ENCODE peak calls at places on chromosomes 11 and 22, in seven cellular contexts. Y is stimulated activated CD4-positive, alpha-beta T cell treated with anti-CD3 and anti-CD28 coated beads, Interleukin-15, amount 100 ng/mL, for 24 hours; U is T-cell; N is Karpas-422; M is activated CD4-positive, alpha-beta T cell treated with anti-CD3 and anti-CD28 coated beads, Interleukin-2, amount 10 ng/mL, durations not matched to agents 24 days and 14 days; P is amniotic stem cell; J is type B pancreatic cell. G is an unnamed sample.

GRCh38 chr22:28935713-28936112 is 52.3 kb downstream of the ZNRF3 start:
- DNase-seq in J (no peak), N (peak), M (no peak), Y (no peak), P (no peak), U (no peak), G (no peak)

GRCh38 chr22:37117092-37117491 is 7.6 kb upstream of the TMPRSS6 start:
- DNase-seq in M (no peak), J (no peak), U (no peak), Y (no peak), P (no peak), N (no peak), G (no peak)

GRCh38 chr22:49887074-49887471 is 31.2 kb downstream of the ALG12 start:
- DNase-seq in N (no peak), M (no peak), Y (no peak), U (no peak), J (no peak), P (no peak), G (no peak)

GRCh38 chr11:35272391-35272821 is 133.4 kb downstream of the CD44 start:
- DNase-seq in Y (peak), P (no peak), U (peak), M (peak), N (no peak), J (no peak), G (peak)

GRCh38 chr11:46475041-46475925 is 83.7 kb upstream of the CHRM4 start:
- DNase-seq in U (no peak), N (no peak), P (no peak), M (no peak), J (no peak), Y (no peak), G (no peak)

GRCh38 chr11:34655335-34656008 is 34.6 kb downstream of the EHF start:
- DNase-seq in P (no peak), Y (no peak), N (no peak), M (no peak), J (no peak), U (no peak), G (no peak)

GRCh38 chr11:68774188-68774585 is 22.9 kb upstream of the TESMIN start:
- DNase-seq in Y (no peak), N (no peak), U (no peak), P (no peak), J (no peak), M (no peak), G (no peak)

GRCh38 chr11:8587915-8588314 is 6.1 kb downstream of the STK33 start:
- DNase-seq in P (no peak), M (no peak), U (no peak), Y (no peak), J (no peak), N (no peak), G (no peak)

GRCh38 chr22:23376256-23376655 is 195.9 kb downstream of the BCR start:
- DNase-seq in U (no peak), M (peak), N (peak), P (no peak), Y (peak), J (no peak), G (no peak)

GRCh38 chr11:65590240-65590738 is 5.3 kb downstream of the KCNK7 start:
- DNase-seq in U (no peak), J (no peak), Y (no peak), P (no peak), M (no peak), N (no peak), G (no peak)

GRCh38 chr22:42519544-42520237 is at the start of gene RRP7A:
- DNase-seq in U (peak), M (peak), N (peak), P (peak), J (peak), Y (peak), G (peak)

GRCh38 chr11:79069504-79069903 is 371.3 kb downstream of the TENM4 start:
- DNase-seq in M (no peak), N (no peak), P (no peak), U (no peak), Y (no peak), J (no peak), G (no peak)

GRCh38 chr11:19910931-19911330 is 198.3 kb downstream of the NAV2 start:
- DNase-seq in Y (no peak), P (no peak), J (no peak), M (no peak), N (no peak), U (no peak), G (no peak)

GRCh38 chr11:128501576-128502549 is 85.5 kb downstream of the ETS1 start:
- DNase-seq in M (peak), U (no peak), J (no peak), Y (no peak), P (no peak), N (no peak), G (no peak)

GRCh38 chr11:36214976-36215687 is 74.1 kb downstream of the COMMD9 start:
- DNase-seq in J (no peak), U (no peak), P (no peak), Y (no peak), M (no peak), N (no peak), G (no peak)

GRCh38 chr11:76302707-76303395 is 78.1 kb downstream of the THAP12 start:
- DNase-seq in N (no peak), Y (no peak), P (no peak), M (no peak), J (no peak), U (no peak), G (no peak)

GRCh38 chr11:112455791-112456190 is 195.1 kb upstream of the PLET1 start:
- DNase-seq in Y (no peak), U (no peak), P (no peak), M (no peak), N (no peak), J (no peak), G (no peak)

GRCh38 chr11:129260750-129261149 is 68.6 kb upstream of the ARHGAP32 start:
- DNase-seq in N (no peak), J (no peak), U (no peak), Y (no peak), P (no peak), M (no peak), G (no peak)

GRCh38 chr11:17574799-17575144 is 27.7 kb downstream of the OTOG start:
- DNase-seq in P (no peak), N (no peak), M (no peak), U (no peak), J (peak), Y (no peak), G (no peak)

GRCh38 chr11:86586307-86586706 is 86.1 kb downstream of the ME3 start:
- DNase-seq in N (no peak), J (no peak), M (no peak), U (no peak), Y (no peak), P (no peak), G (no peak)

GRCh38 chr11:18010977-18011586 is 1.8 kb downstream of the SERGEF start:
- DNase-seq in N (no peak), U (peak), J (no peak), P (no peak), M (no peak), Y (no peak), G (no peak)

GRCh38 chr22:25361899-25362214 is 142.4 kb downstream of the CRYBB2 start:
- DNase-seq in M (no peak), N (no peak), J (no peak), Y (no peak), U (no peak), P (no peak), G (no peak)

GRCh38 chr22:19393704-19394103 is 37.8 kb downstream of the HIRA start:
- DNase-seq in Y (no peak), U (no peak), J (no peak), P (no peak), N (no peak), M (no peak), G (no peak)

GRCh38 chr22:39525658-39525975 is 5.3 kb downstream of the ATF4 start:
- DNase-seq in U (no peak), N (no peak), Y (no peak), M (no peak), P (no peak), J (no peak), G (no peak)

GRCh38 chr11:288328-289144 is at the start of gene PGGHG:
- DNase-seq in N (peak), J (peak), Y (peak), P (peak), M (peak), U (peak), G (peak)

GRCh38 chr22:24230911-24231656 is 13.8 kb downstream of the GGT5 start:
- DNase-seq in U (peak), M (peak), J (no peak), Y (peak), N (peak), P (no peak), G (peak)

GRCh38 chr22:24325105-24325757 is 54.6 kb downstream of the SPECC1L start:
- DNase-seq in M (peak), N (peak), J (no peak), Y (peak), P (peak), U (no peak), G (no peak)

GRCh38 chr22:46081831-46082210 is 68.5 kb upstream of the PPARA start:
- DNase-seq in P (no peak), J (no peak), Y (no peak), M (no peak), N (no peak), U (no peak), G (no peak)

GRCh38 chr22:46068908-46069481 is 81.3 kb upstream of the PPARA start:
- DNase-seq in N (no peak), U (no peak), P (no peak), Y (no peak), M (no peak), J (no peak), G (no peak)

GRCh38 chr11:12846766-12847615 is 162.1 kb upstream of the RASSF10 start:
- DNase-seq in P (no peak), U (no peak), M (no peak), Y (no peak), N (no peak), J (no peak), G (no peak)

GRCh38 chr11:67031791-67032561 is 9.0 kb downstream of the SYT12 start:
- DNase-seq in J (no peak), Y (no peak), P (no peak), M (no peak), U (no peak), N (no peak), G (no peak)

GRCh38 chr11:75328426-75329277 is 22.8 kb downstream of the ARRB1 start:
- DNase-seq in Y (peak), U (peak), M (peak), N (no peak), P (peak), J (peak), G (peak)

GRCh38 chr11:13384837-13385417 is 78.1 kb downstream of the BTBD10 start:
- DNase-seq in P (peak), M (peak), N (peak), Y (peak), U (peak), J (no peak), G (no peak)

GRCh38 chr11:118939948-118940598 is 14.3 kb upstream of the BCL9L start:
- DNase-seq in N (peak), Y (peak), P (no peak), J (no peak), U (peak), M (peak), G (no peak)